ENCODE peak calls at places on chromosomes 16 and 17, in eight cellular contexts. K, F, Z, B, J, N, W and Y are unnamed samples.

GRCh38 chr17:46175891-46176290 is 17.3 kb downstream of the KANSL1 start:
- DNase-seq in K (no peak), F (no peak), Z (peak; percentile 36), B (no peak), J (no peak), N (peak; percentile 48), W (no peak), Y (no peak)

GRCh38 chr17:73564856-73565255 is 79.4 kb downstream of the SDK2 start:
- DNase-seq in K (no peak), F (peak; percentile 1), Z (no peak), B (no peak), J (no peak), N (no peak), W (no peak), Y (no peak)

GRCh38 chr16:57357330-57358151 is 1.0 kb upstream of the CCL22 start:
- DNase-seq in K (no peak), F (no peak), Z (no peak), B (no peak), J (no peak), N (no peak), W (no peak), Y (no peak)

GRCh38 chr17:50114849-50115357 is 15.1 kb downstream of the SAMD14 start:
- DNase-seq in K (no peak), F (peak; percentile 77), Z (peak; percentile 56), B (peak; percentile 79), J (peak; percentile 70), N (peak; percentile 75), W (peak; percentile 79), Y (no peak)

GRCh38 chr16:73015612-73016487 is 32.1 kb downstream of the ZFHX3 start:
- DNase-seq in K (peak; percentile 88), F (no peak), Z (no peak), B (no peak), J (no peak), N (no peak), W (no peak), Y (peak; percentile 81)

GRCh38 chr16:85207357-85207921 is 95.2 kb upstream of the CIBAR2 start:
- DNase-seq in K (no peak), F (peak; percentile 81), Z (peak; percentile 77), B (no peak), J (no peak), N (no peak), W (peak; percentile 54), Y (no peak)

GRCh38 chr16:47073223-47074155 is 70.3 kb downstream of the NETO2 start:
- DNase-seq in K (no peak), F (no peak), Z (no peak), B (no peak), J (no peak), N (peak; percentile 16), W (no peak), Y (no peak)

GRCh38 chr16:30357085-30357714 is 2.1 kb upstream of the CD2BP2 start:
- DNase-seq in K (no peak), F (no peak), Z (no peak), B (peak; percentile 36), J (no peak), N (no peak), W (no peak), Y (no peak)

GRCh38 chr16:14487579-14487978 is 142.5 kb downstream of the PARN start:
- DNase-seq in K (no peak), F (no peak), Z (no peak), B (no peak), J (no peak), N (no peak), W (no peak), Y (no peak)

GRCh38 chr17:63774982-63775290 is 966 bp downstream of the DDX42 start:
- DNase-seq in K (no peak), F (peak; percentile 41), Z (peak; percentile 12), B (peak; percentile 14), J (no peak), N (peak; percentile 49), W (no peak), Y (no peak)

GRCh38 chr17:39791296-39791992 is 53.7 kb downstream of the GRB7 start:
- DNase-seq in K (no peak), F (no peak), Z (no peak), B (no peak), J (no peak), N (no peak), W (no peak), Y (no peak)

GRCh38 chr17:66855204-66855603 is 20.3 kb downstream of the CACNG5 start:
- DNase-seq in K (no peak), F (no peak), Z (no peak), B (no peak), J (no peak), N (no peak), W (no peak), Y (no peak)

GRCh38 chr17:431494-431893 is 78.9 kb upstream of the RPH3AL start:
- DNase-seq in K (no peak), F (no peak), Z (no peak), B (no peak), J (no peak), N (no peak), W (no peak), Y (no peak)

GRCh38 chr17:428414-428813 is 75.8 kb upstream of the RPH3AL start:
- DNase-seq in K (no peak), F (no peak), Z (no peak), B (no peak), J (no peak), N (no peak), W (no peak), Y (no peak)

GRCh38 chr17:427891-428290 is 75.3 kb upstream of the RPH3AL start:
- DNase-seq in K (no peak), F (no peak), Z (no peak), B (no peak), J (no peak), N (no peak), W (no peak), Y (no peak)

GRCh38 chr17:429589-429988 is 77.0 kb upstream of the RPH3AL start:
- DNase-seq in K (no peak), F (no peak), Z (no peak), B (no peak), J (no peak), N (no peak), W (no peak), Y (no peak)

DNA sequence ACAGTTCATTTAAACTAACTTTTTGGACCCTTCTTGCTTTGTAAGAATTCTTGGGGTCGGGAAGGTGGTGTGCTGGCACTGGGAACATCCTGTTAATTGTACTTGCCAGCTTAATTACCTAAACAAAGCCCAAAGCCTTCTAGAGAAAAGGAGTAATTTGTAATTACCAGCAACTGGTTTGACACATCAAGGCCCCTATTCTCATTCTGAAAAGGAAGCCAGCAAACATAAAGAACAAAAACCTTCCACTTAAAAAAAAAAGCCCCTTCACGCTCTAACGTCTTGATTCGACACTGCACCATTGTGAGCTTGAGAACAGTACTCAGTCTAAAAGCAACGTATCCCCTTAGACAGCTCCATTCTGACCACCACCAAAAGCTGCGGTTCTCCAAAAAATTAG is 74.7 kb upstream of the RPH3AL start:
- DNase-seq in K (no peak), F (no peak), Z (no peak), B (no peak), J (no peak), N (no peak), W (no peak), Y (no peak)
- H3K4me3 ChIP-seq in K (no peak overlapping the region), F (no peak overlapping the region), Z (no peak overlapping the region), B (no peak overlapping the region), J (no peak overlapping the region), N (no peak overlapping the region), W (no peak overlapping the region), Y (no peak overlapping the region)

GRCh38 chr17:77686903-77687302 is 271.6 kb upstream of the TNRC6C start:
- DNase-seq in K (no peak), F (no peak), Z (no peak), B (no peak), J (no peak), N (no peak), W (no peak), Y (no peak)
- H3K4me3 ChIP-seq in K (no peak overlapping the region), F (no peak overlapping the region), Z (no peak overlapping the region), B (no peak overlapping the region), J (no peak overlapping the region), N (no peak overlapping the region), W (no peak overlapping the region), Y (no peak overlapping the region)

GRCh38 chr16:682493-683395 is 1.4 kb downstream of the JMJD8 start:
- DNase-seq in K (no peak), F (no peak), Z (no peak), B (no peak), J (no peak), N (no peak), W (no peak), Y (no peak)
- H3K4me3 ChIP-seq in K (peak overlapping the region; percentile 75), F (no peak overlapping the region), Z (no peak overlapping the region), B (peak overlapping the region; percentile 57), J (peak overlapping the region; percentile 48), N (peak overlapping the region; percentile 83), W (no peak overlapping the region), Y (no peak overlapping the region)

GRCh38 chr17:74871329-74872076 is 1.3 kb downstream of the FDXR start:
- DNase-seq in K (no peak), F (no peak), Z (no peak), B (no peak), J (no peak), N (no peak), W (no peak), Y (no peak)
- H3K4me3 ChIP-seq in K (peak overlapping the region; percentile 64), F (no peak overlapping the region), Z (no peak overlapping the region), B (peak overlapping the region; percentile 79), J (peak overlapping the region; percentile 84), N (peak overlapping the region; percentile 94), W (peak overlapping the region; percentile 59), Y (peak overlapping the region; percentile 67)

DNA sequence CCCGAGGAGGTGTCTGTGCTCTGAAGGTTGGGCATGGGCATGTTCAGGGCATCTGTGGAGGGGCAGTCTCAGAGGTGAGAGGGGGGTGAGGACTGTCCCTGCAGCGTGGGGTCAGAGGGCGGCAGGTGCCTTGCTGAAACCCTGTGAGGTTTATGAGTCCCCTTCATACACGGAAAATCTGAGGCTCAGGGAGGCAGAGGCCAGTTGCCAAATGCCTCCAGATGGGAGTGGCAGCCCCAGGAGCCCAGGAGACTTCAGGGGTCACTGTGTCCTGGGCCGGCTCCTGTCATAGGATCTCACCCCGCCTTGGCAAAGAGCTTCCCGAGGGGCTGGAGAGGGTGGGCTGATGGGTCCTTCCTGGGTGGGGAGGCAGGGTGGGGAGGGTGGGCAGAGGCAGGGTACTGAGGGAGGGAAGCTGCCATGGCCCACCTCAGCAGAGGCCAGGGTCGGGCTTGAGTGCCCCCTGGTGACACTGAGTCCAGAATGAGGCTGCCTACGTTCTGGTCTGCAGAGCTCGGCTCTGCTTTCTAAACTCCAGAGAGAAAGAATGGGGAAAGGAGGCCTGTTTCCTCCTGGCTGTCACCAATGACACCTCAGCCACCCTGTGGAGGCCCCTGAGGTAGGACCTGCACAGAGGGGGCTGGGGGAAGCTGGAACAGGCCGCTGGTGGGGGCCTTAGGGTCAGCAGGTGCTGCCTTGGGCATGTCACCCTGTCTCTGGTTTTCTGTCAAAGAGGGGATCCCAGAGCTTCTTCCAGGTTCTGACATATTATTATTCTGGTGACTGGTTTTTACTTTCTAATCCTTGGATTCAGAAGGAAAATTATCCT is 1.1 kb downstream of the LGALS9 start:
- DNase-seq in K (no peak), F (no peak), Z (no peak), B (no peak), J (no peak), N (no peak), W (no peak), Y (peak; percentile 36)
- H3K4me3 ChIP-seq in K (peak overlapping the region; percentile 54), F (no peak overlapping the region), Z (no peak overlapping the region), B (no peak overlapping the region), J (no peak overlapping the region), N (no peak overlapping the region), W (no peak overlapping the region), Y (peak overlapping the region; percentile 54)